ENCODE peak calls at places on chromosomes 1 and 21, in four cellular contexts. Y, N, V and O are unnamed samples. For H3K36me3, the result is how much of the 10 kb centered on the place peaks cover.

GRCh38 chr1:83131692-83131955 is 867.3 kb downstream of the TTLL7 start:
- DNase-seq in Y (no peak), V (no peak), N (no peak), O (no peak)

GRCh38 chr1:245067257-245067656 is 87.5 kb upstream of the KIF26B start:
- DNase-seq in Y (no peak), N (no peak), V (no peak), O (no peak)

GRCh38 chr1:183877321-183877720 is 72.4 kb downstream of the RGL1 start:
- DNase-seq in V (no peak), Y (peak), N (peak), O (peak)

GRCh38 chr1:94094466-94095111 is 26.4 kb downstream of the ABCA4 start:
- DNase-seq in N (peak), V (peak), Y (peak), O (peak)

GRCh38 chr1:223077434-223077833 is 65.6 kb downstream of the TLR5 start:
- DNase-seq in V (no peak), N (peak), Y (no peak), O (no peak)

GRCh38 chr1:43835141-43836021 is 98.2 kb upstream of the ARTN start:
- DNase-seq in Y (no peak), N (no peak), V (peak), O (peak)

GRCh38 chr1:214281030-214281901 is at the start of gene SMYD2:
- DNase-seq in Y (peak), N (peak), V (no peak), O (peak)

GRCh38 chr1:230867903-230868735 is at the start of gene C1orf198:
- DNase-seq in Y (peak), N (peak), V (no peak), O (peak)

GRCh38 chr1:152623203-152623844 is 421 bp upstream of the LCE3A start:
- DNase-seq in V (no peak), Y (no peak), N (no peak), O (peak)

GRCh38 chr1:165364432-165365133 is 8.1 kb upstream of the LMX1A start:
- DNase-seq in Y (no peak), N (no peak), V (no peak), O (no peak)

GRCh38 chr1:59124166-59124565 is 172.7 kb upstream of the FGGY start:
- DNase-seq in N (no peak), V (peak), Y (no peak), O (no peak)

GRCh38 chr1:6998267-6998666 is 213.0 kb downstream of the CAMTA1 start:
- DNase-seq in N (no peak), Y (peak), V (no peak), O (no peak)

GRCh38 chr1:193519922-193520321 is 333.5 kb upstream of the B3GALT2 start:
- DNase-seq in N (no peak), V (no peak), Y (no peak), O (no peak)

GRCh38 chr21:23111070-23111605 is 2112.9 kb downstream of the NCAM2 start:
- DNase-seq in Y (no peak), N (no peak), V (no peak), O (no peak)

GRCh38 chr21:39911792-39912191 is 44.6 kb downstream of the PCP4 start:
- DNase-seq in V (no peak), Y (no peak), N (no peak), O (no peak)

GRCh38 chr1:22652881-22653316 is at the start of gene C1QB:
- DNase-seq in Y (no peak), V (no peak), N (peak), O (no peak)

GRCh38 chr21:38652396-38652795 is 153.3 kb upstream of the ETS2 start:
- DNase-seq in N (no peak), Y (no peak), V (no peak), O (no peak)

GRCh38 chr1:27789511-27790154 is 16.6 kb downstream of the STX12 start:
- DNase-seq in N (no peak), V (peak), Y (peak), O (peak)

GRCh38 chr1:184947497-184948256 is 26.6 kb downstream of the NIBAN1 start:
- DNase-seq in N (no peak), V (no peak), Y (no peak), O (no peak)

GRCh38 chr1:155938220-155938627 is 3.2 kb upstream of the RXFP4 start:
- DNase-seq in N (no peak), V (peak), Y (peak), O (peak)

GRCh38 chr1:1876335-1876935 is 14.5 kb downstream of the GNB1 start:
- DNase-seq in N (no peak), V (no peak), Y (no peak), O (no peak)

GRCh38 chr1:108012553-108012952 is 47.6 kb upstream of the VAV3 start:
- DNase-seq in N (no peak), V (no peak), Y (no peak), O (no peak)

GRCh38 chr1:81670286-81670685 is 130.4 kb upstream of the ADGRL2 start:
- DNase-seq in Y (peak), V (peak), N (peak), O (peak)

GRCh38 chr1:113141650-113142473 is 68.9 kb downstream of the LRIG2 start:
- DNase-seq in N (no peak), Y (no peak), V (peak), O (peak)

GRCh38 chr1:49364676-49365075 is 588.0 kb upstream of the BEND5 start:
- DNase-seq in N (no peak), V (no peak), Y (no peak), O (no peak)

GRCh38 chr21:26098758-26099157 is 71.8 kb downstream of the APP start:
- DNase-seq in V (no peak), Y (no peak), N (no peak), O (peak)

GRCh38 chr21:44436958-44437357 is 18.4 kb upstream of the LRRC3 start:
- DNase-seq in V (no peak), N (peak), Y (no peak), O (no peak)

DNA sequence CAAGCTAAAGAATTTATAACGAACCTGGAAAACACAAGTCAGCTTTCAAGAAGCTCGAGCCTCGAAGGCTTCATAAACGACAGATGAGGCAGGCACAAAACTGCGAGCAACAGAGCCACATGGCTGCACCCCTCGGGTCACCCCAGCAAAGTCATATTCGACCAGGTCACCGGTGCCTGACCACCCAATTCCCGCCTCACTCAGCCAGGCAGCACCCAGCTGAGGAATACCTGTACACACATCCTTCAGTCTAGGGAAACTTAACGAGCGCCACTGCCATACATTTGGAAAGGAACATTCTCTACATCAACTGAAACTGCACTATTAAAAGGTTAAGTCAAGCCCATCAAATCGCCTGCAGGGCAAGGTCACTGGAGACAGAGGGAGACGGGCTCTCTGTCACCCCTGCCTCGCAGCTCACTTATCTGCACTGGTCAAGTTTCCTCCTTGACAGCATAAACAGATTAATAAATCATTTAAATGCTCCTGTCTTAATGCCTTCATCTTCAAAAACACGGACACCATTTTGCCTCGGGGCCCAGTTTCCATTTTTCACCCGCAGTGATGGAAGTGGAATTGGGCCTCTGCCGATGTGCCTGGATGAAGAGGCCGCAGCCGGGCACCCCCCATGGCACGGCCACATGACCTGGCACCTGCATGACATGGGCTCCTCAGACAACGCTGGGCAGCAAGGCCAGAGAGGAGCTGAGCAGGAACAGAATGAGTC is 20.6 kb downstream of the NPHP4 start:
- DNase-seq in N (no peak), V (no peak), Y (no peak), O (no peak)
- H3K27ac ChIP-seq in N (no peak), V (no peak), Y (no peak), O (no peak)

DNA sequence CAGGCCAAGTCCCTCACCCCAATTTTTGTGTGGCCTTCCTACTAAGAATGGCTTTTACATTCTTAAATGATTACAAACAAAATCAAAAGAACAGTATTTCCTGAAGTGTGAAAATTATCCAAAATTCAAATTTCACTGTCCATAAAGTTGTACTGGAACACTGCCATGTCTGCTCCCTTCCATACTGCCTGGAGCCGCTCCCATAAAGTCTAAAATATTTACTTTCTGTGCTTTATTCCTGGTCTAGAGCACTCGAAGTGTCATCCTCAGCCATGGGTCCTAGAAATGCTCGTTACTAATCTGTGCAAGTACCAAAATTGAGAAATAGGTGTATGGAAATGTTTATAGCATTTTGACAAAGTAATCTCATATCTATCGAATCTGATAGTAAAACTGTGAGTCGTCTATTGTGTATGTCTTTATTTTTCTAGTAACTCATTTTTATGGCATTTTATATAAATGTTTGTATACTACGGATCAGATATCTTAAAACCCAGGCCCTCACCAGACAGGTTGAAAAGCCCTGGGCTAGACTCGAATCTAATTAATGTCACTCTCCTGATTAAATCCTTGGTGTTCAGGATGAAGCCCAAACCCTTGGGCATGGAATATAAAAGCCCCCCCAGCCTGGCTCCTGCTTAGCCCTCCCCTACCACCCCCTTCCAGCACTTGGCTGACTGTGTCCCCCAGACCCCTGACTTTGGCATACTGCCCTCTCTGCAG is 4.9 kb downstream of the LBR start:
- DNase-seq in Y (no peak), V (no peak), N (no peak), O (no peak)
- H3K4me3 ChIP-seq in Y (no peak), V (no peak), N (no peak), O (no peak)

DNA sequence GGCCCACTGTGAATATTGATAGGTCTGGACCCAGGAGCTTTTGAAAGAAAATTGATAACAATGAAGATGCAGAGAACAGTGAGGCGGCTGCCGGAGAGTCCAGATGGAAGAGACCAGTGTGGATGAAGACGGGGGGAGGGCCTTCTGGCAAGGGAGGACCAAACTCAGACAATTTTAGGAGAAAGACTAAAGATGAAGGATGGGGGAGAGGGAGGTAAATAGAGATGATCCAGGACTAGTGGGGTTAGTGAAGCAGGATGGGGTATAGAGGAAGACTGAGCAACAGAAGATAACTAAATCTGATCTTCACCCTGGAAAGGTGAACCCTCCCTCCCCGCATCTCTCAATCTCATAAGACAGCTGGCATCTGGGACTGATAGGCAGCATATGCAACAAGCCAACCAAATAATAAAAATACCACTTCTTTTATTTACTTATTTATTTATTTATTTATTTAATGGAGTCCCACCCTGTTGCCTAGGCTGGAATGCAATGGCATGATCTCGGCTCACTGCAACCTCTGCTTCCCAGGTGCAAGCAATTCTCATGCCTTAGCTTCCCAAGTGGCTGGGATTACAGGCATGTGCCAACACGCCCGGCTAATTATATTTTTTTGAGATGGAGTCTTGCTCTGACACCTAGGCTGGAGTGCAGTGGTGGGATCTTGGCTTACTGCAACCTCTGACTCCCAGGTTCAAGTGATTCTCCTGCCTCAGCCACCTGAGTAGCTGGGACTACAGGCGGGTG is 10.5 kb downstream of the EIF3I start:
- DNase-seq in V (no peak), N (no peak), Y (no peak), O (no peak)
- H3K36me3 ChIP-seq in V (under half), N (half or more), Y (under half), O (half or more)

GRCh38 chr1:181141431-181141910 is 53.0 kb downstream of the IER5 start:
- DNase-seq in N (no peak), Y (no peak), V (peak), O (peak)

GRCh38 chr1:181142096-181143043 is 53.9 kb downstream of the IER5 start:
- DNase-seq in N (peak), Y (peak), V (peak), O (peak)

GRCh38 chr1:181139631-181140051 is 51.1 kb downstream of the IER5 start:
- DNase-seq in N (no peak), Y (no peak), V (peak), O (peak)

GRCh38 chr1:181140891-181141290 is 52.4 kb downstream of the IER5 start:
- DNase-seq in V (no peak), N (no peak), Y (no peak), O (no peak)

GRCh38 chr1:181140398-181140797 is 51.9 kb downstream of the IER5 start:
- DNase-seq in Y (no peak), V (no peak), N (no peak), O (no peak)
- H3K27ac ChIP-seq in Y (no peak), V (no peak), N (no peak), O (peak)

GRCh38 chr1:98164508-98164907 is 243.7 kb upstream of the DPYD start:
- DNase-seq in N (no peak), Y (no peak), V (no peak), O (no peak)
- H3K4me3 ChIP-seq in N (no peak), Y (no peak), V (no peak), O (no peak)

DNA sequence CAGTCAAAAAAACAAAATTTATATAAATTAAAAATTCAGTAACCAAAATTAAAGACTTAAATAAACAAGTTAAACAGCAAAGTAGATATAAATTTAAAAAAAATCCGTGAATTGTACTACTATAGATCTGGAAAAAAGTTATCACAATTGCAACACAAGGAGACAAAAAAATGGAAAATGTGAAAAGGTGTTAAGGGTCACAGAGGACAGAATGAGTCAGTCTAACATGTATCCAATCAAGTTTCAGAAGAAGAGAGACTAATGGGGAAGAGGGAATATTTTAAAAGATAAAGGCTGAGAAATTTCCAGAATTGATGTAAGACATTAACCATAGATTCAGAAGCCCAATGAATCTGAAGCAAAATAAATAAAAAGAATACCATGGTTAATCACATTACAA is 46.0 kb downstream of the USP24 start:
- DNase-seq in N (no peak), Y (no peak), V (no peak), O (no peak)
- H3K36me3 ChIP-seq in N (half or more), Y (under half), V (under half), O (half or more)

GRCh38 chr1:226404063-226404903 is 3.6 kb downstream of the PARP1 start:
- DNase-seq in V (peak), N (no peak), Y (no peak), O (no peak)
- H3K27ac ChIP-seq in V (no peak), N (peak), Y (no peak), O (no peak)

GRCh38 chr1:154870734-154871133 is 653 bp upstream of the KCNN3 start:
- DNase-seq in N (no peak), V (no peak), Y (no peak), O (no peak)

GRCh38 chr1:154867841-154868610 is 2.1 kb downstream of the KCNN3 start:
- DNase-seq in V (no peak), Y (no peak), N (no peak), O (no peak)

GRCh38 chr1:154869351-154870116 is 547 bp downstream of the KCNN3 start:
- DNase-seq in N (peak), Y (peak), V (peak), O (no peak)

GRCh38 chr1:154871374-154871773 is 1.3 kb upstream of the KCNN3 start:
- DNase-seq in V (no peak), Y (no peak), N (no peak), O (no peak)

GRCh38 chr1:154870117-154870571 is at the start of gene KCNN3:
- DNase-seq in Y (peak), V (peak), N (peak), O (peak)
- H3K4me3 ChIP-seq in Y (no peak), V (peak), N (peak), O (no peak)